ENCODE peak calls at places on chromosome 11, in nine cellular contexts. S is CD8-positive, alpha-beta T cell; F is RKO; Y is GM23248; H is left ventricle myocardium inferior; E is stimulated activated naive CD4-positive, alpha-beta T cell; B is Panc1; P is tibial artery; V is kidney epithelial cell. L is an unnamed sample.
A peak's percentile ranks its signal among the peaks of the same experiment; 100 is the strongest.

GRCh38 chr11:58900479-58901420 is 38.5 kb upstream of the GLYATL1 start:
- DNase-seq in S (no peak), F (no peak), Y (peak; percentile 66), H (peak; percentile 63), E (no peak), B (peak; percentile 32), P (peak; percentile 59), V (no peak), L (peak; percentile 84)

GRCh38 chr11:73481626-73482025 is 105.4 kb downstream of the RELT start:
- DNase-seq in S (no peak), F (no peak), Y (no peak), H (no peak), E (no peak), B (no peak), P (no peak), V (no peak), L (no peak)

GRCh38 chr11:110128161-110128560 is 35.0 kb downstream of the ZC3H12C start:
- DNase-seq in S (no peak), F (no peak), Y (peak; percentile 50), H (no peak), E (no peak), B (no peak), P (no peak), V (no peak), L (no peak)

GRCh38 chr11:59611570-59612565 is 3.7 kb downstream of the OSBP start:
- DNase-seq in S (no peak), F (no peak), Y (peak; percentile 49), H (no peak), E (no peak), B (no peak), P (no peak), V (no peak), L (no peak)

GRCh38 chr11:6610591-6610990 is 1.4 kb downstream of the TAF10 start:
- DNase-seq in S (no peak), F (no peak), Y (no peak), H (no peak), E (no peak), B (no peak), P (no peak), V (no peak), L (no peak)

GRCh38 chr11:1302461-1303073 is 6.9 kb downstream of the TOLLIP start:
- DNase-seq in S (no peak), F (no peak), Y (no peak), H (no peak), E (no peak), B (no peak), P (no peak), V (no peak), L (peak; percentile 59)

GRCh38 chr11:123219066-123219697 is 24.1 kb upstream of the CLMP start:
- DNase-seq in S (no peak), F (no peak), Y (peak; percentile 76), H (no peak), E (no peak), B (no peak), P (no peak), V (no peak), L (no peak)

GRCh38 chr11:91220476-91221202 is 997.8 kb upstream of the CHORDC1 start:
- DNase-seq in S (no peak), F (peak; percentile 48), Y (peak; percentile 2), H (no peak), E (no peak), B (no peak), P (no peak), V (peak; percentile 12), L (no peak)

GRCh38 chr11:29336727-29337212 is 680.1 kb downstream of the KCNA4 start:
- DNase-seq in S (no peak), F (no peak), Y (peak; percentile 83), H (no peak), E (no peak), B (no peak), P (no peak), V (no peak), L (no peak)

GRCh38 chr11:121048464-121049233 is 24.7 kb downstream of the TBCEL start:
- DNase-seq in S (no peak), F (peak; percentile 23), Y (peak; percentile 57), H (no peak), E (no peak), B (no peak), P (no peak), V (no peak), L (no peak)

GRCh38 chr11:45366839-45367238 is 80.7 kb upstream of the SYT13 start:
- DNase-seq in S (no peak), F (no peak), Y (no peak), H (no peak), E (no peak), B (no peak), P (no peak), V (no peak), L (no peak)

GRCh38 chr11:47552086-47552580 is 799 bp downstream of the CELF1 start:
- DNase-seq in S (no peak), F (peak; percentile 53), Y (peak; percentile 72), H (peak; percentile 20), E (no peak), B (no peak), P (no peak), V (no peak), L (peak; percentile 62)

GRCh38 chr11:102921587-102922220 is 33.8 kb downstream of the MMP13 start:
- DNase-seq in S (no peak), F (no peak), Y (no peak), H (no peak), E (no peak), B (no peak), P (no peak), V (no peak), L (no peak)

GRCh38 chr11:49151211-49151610 is 57.2 kb downstream of the FOLH1 start:
- DNase-seq in S (no peak), F (no peak), Y (no peak), H (no peak), E (no peak), B (no peak), P (no peak), V (no peak), L (no peak)

GRCh38 chr11:1701041-1701807 is 4.2 kb downstream of the KRTAP5-6 start:
- DNase-seq in S (peak; percentile 28), F (no peak), Y (no peak), H (no peak), E (peak; percentile 8), B (no peak), P (no peak), V (no peak), L (no peak)

GRCh38 chr11:79090191-79090590 is 350.6 kb downstream of the TENM4 start:
- DNase-seq in S (no peak), F (no peak), Y (no peak), H (no peak), E (no peak), B (no peak), P (no peak), V (no peak), L (no peak)

GRCh38 chr11:11173316-11174025 is 179.6 kb downstream of the CSNK2A3 start:
- DNase-seq in S (no peak), F (no peak), Y (no peak), H (no peak), E (no peak), B (no peak), P (no peak), V (no peak), L (no peak)

GRCh38 chr11:42974510-42974909 is 337.3 kb upstream of the API5 start:
- DNase-seq in S (no peak), F (no peak), Y (no peak), H (no peak), E (no peak), B (no peak), P (no peak), V (no peak), L (no peak)

GRCh38 chr11:11960687-11961086 is 47.7 kb downstream of the DKK3 start:
- DNase-seq in S (peak; percentile 47), F (no peak), Y (no peak), H (no peak), E (peak; percentile 58), B (no peak), P (no peak), V (no peak), L (no peak)

GRCh38 chr11:120608760-120609211 is 97.2 kb downstream of the GRIK4 start:
- DNase-seq in S (no peak), F (no peak), Y (peak; percentile 43), H (peak; percentile 53), E (no peak), B (no peak), P (peak; percentile 48), V (no peak), L (peak; percentile 72)

GRCh38 chr11:46352063-46352841 is 5.0 kb downstream of the DGKZ start:
- DNase-seq in S (peak; percentile 91), F (no peak), Y (peak; percentile 51), H (no peak), E (peak; percentile 78), B (no peak), P (no peak), V (no peak), L (no peak)

GRCh38 chr11:112554586-112554985 is 293.9 kb upstream of the PLET1 start:
- DNase-seq in S (no peak), F (no peak), Y (peak; percentile 54), H (no peak), E (no peak), B (no peak), P (no peak), V (no peak), L (no peak)

GRCh38 chr11:57491371-57492061 is 24.0 kb downstream of the SLC43A1 start:
- DNase-seq in S (peak; percentile 44), F (peak; percentile 37), Y (peak; percentile 47), H (peak; percentile 46), E (peak; percentile 49), B (no peak), P (no peak), V (no peak), L (no peak)

GRCh38 chr11:74380746-74381439 is 17.3 kb downstream of the PGM2L1 start:
- DNase-seq in S (no peak), F (no peak), Y (no peak), H (no peak), E (no peak), B (no peak), P (no peak), V (no peak), L (no peak)

GRCh38 chr11:30254307-30255298 is 23.8 kb downstream of the FSHB start:
- DNase-seq in S (no peak), F (no peak), Y (peak; percentile 13), H (no peak), E (no peak), B (no peak), P (no peak), V (no peak), L (no peak)

GRCh38 chr11:26297179-26297970 is 34.6 kb upstream of the ANO3 start:
- DNase-seq in S (no peak), F (peak; percentile 85), Y (peak; percentile 79), H (no peak), E (no peak), B (no peak), P (no peak), V (peak; percentile 37), L (no peak)